ENCODE peak calls at places on chromosome 16, in five cellular contexts. M is cardiac fibroblast, P is hypothalamus, R is A172, S is fibroblast of lung. E is an unnamed sample.

GRCh38 chr16:85056211-85056748 is 28.7 kb downstream of the KIAA0513 start:
- DNase-seq in M (peak; percentile 51), R (peak; percentile 35), P (no peak), S (peak; percentile 31), E (no peak)

GRCh38 chr16:56931253-56931768 is 631 bp upstream of the HERPUD1 start:
- DNase-seq in R (no peak), P (no peak), M (no peak), S (no peak), E (no peak)

GRCh38 chr16:4404967-4405696 is 11.3 kb downstream of the CORO7 start:
- DNase-seq in R (no peak), S (no peak), P (no peak), M (no peak), E (no peak)

GRCh38 chr16:1477033-1477432 is 2.2 kb upstream of the CLCN7 start:
- DNase-seq in R (no peak), P (no peak), M (no peak), S (no peak), E (no peak)

GRCh38 chr16:27232061-27232841 is 28.9 kb downstream of the KDM8 start:
- DNase-seq in P (peak; percentile 69), S (peak; percentile 32), R (no peak), M (peak; percentile 40), E (no peak)

GRCh38 chr16:50338371-50339231 is 30.2 kb downstream of the BRD7 start:
- DNase-seq in M (no peak), R (no peak), P (no peak), S (peak; percentile 41), E (no peak)

GRCh38 chr16:57689772-57690558 is 4.6 kb upstream of the DRC7 start:
- DNase-seq in R (no peak), M (no peak), P (no peak), S (no peak), E (no peak)

GRCh38 chr16:86886651-86887050 is 308.3 kb downstream of the FOXL1 start:
- DNase-seq in P (no peak), M (no peak), S (peak; percentile 22), R (peak; percentile 40), E (peak; percentile 25)

GRCh38 chr16:66534376-66534799 is 15.5 kb downstream of the TK2 start:
- DNase-seq in P (no peak), R (no peak), S (peak; percentile 35), M (no peak), E (no peak)

GRCh38 chr16:86414991-86415740 is 95.2 kb upstream of the FOXF1 start:
- DNase-seq in R (no peak), M (no peak), P (no peak), S (no peak), E (no peak)

GRCh38 chr16:86029131-86029741 is 130.3 kb downstream of the IRF8 start:
- DNase-seq in P (peak; percentile 82), M (peak; percentile 53), S (peak; percentile 63), R (no peak), E (no peak)

GRCh38 chr16:8869212-8869987 is 594 bp upstream of the CARHSP1 start:
- DNase-seq in P (no peak), M (no peak), R (no peak), S (no peak), E (no peak)

GRCh38 chr16:75860654-75861053 is 134.4 kb upstream of the CPHXL start:
- DNase-seq in S (peak; percentile 3), P (peak; percentile 69), R (no peak), M (no peak), E (no peak)

GRCh38 chr16:70391881-70392481 is 45.3 kb downstream of the DDX19A start:
- DNase-seq in R (peak; percentile 81), S (peak; percentile 50), M (peak; percentile 47), P (no peak), E (peak; percentile 78)

GRCh38 chr16:47492428-47493357 is 31.6 kb downstream of the PHKB start:
- DNase-seq in R (peak; percentile 6), S (no peak), M (peak; percentile 80), P (peak; percentile 27), E (no peak)

GRCh38 chr16:6016530-6017184 is 919.1 kb upstream of the EEF2KMT start:
- DNase-seq in P (no peak), M (no peak), S (peak; percentile 45), R (peak; percentile 33), E (no peak)